ENCODE peak calls at places on chromosome X, in eight cellular contexts. C is brain microvascular endothelial cell, G is heart right ventricle, F is choroid plexus epithelial cell, N is retinal pigment epithelial cell, A is mucosa of descending colon, U is fibroblast of the aortic adventitia, S is GM23338. P is an unnamed sample.

GRCh38 chrX:38796926-38797325 is 4.3 kb upstream of the MID1IP1 start:
- DNase-seq in A (no peak), G (no peak), C (no peak), U (peak), S (no peak), F (peak), N (no peak), P (peak)

GRCh38 chrX:11890843-11891514 is 132.9 kb downstream of the MSL3 start:
- DNase-seq in A (peak), N (no peak), G (peak), U (peak), F (no peak), S (no peak), C (no peak), P (no peak)

GRCh38 chrX:69192603-69193002 is 27.4 kb upstream of the PJA1 start:
- DNase-seq in U (no peak), F (no peak), S (no peak), C (no peak), A (no peak), N (no peak), G (no peak), P (peak)

GRCh38 chrX:42783456-42783855 is 5.5 kb upstream of the PPP1R2C start:
- DNase-seq in U (no peak), A (no peak), G (no peak), F (no peak), C (no peak), N (no peak), S (no peak), P (peak)

GRCh38 chrX:105870465-105870864 is 48.1 kb downstream of the NRK start:
- DNase-seq in A (no peak), U (no peak), F (no peak), G (no peak), N (no peak), S (no peak), C (no peak), P (no peak)

GRCh38 chrX:68699960-68700746 is 52.7 kb downstream of the STARD8 start:
- DNase-seq in S (no peak), G (no peak), A (no peak), C (no peak), N (no peak), U (peak), F (no peak), P (peak)

GRCh38 chrX:72016881-72017783 is 106.5 kb downstream of the NHSL2 start:
- DNase-seq in N (no peak), S (no peak), G (no peak), A (no peak), U (no peak), C (no peak), F (no peak), P (no peak)

GRCh38 chrX:49053223-49054072 is 5.4 kb upstream of the CCDC120 start:
- DNase-seq in G (peak), F (peak), N (no peak), C (peak), S (peak), A (peak), U (peak), P (no peak)

GRCh38 chrX:34875204-34875603 is 67.4 kb upstream of the FAM47B start:
- DNase-seq in S (no peak), A (no peak), G (no peak), C (peak), F (peak), U (peak), N (no peak), P (peak)

GRCh38 chrX:100413231-100413630 is 3.2 kb upstream of the PCDH19 start:
- DNase-seq in F (peak), U (peak), A (no peak), G (no peak), C (peak), S (peak), N (peak), P (peak)

GRCh38 chrX:24696241-24696640 is 2.5 kb downstream of the POLA1 start:
- DNase-seq in U (no peak), G (no peak), S (no peak), C (no peak), A (no peak), N (no peak), F (peak), P (no peak)

GRCh38 chrX:18891561-18891945 is 92.4 kb downstream of the PHKA2 start:
- DNase-seq in C (no peak), N (no peak), G (no peak), U (no peak), A (no peak), S (no peak), F (no peak), P (no peak)

GRCh38 chrX:28586891-28587635 is at the start of gene IL1RAPL1:
- DNase-seq in U (peak), C (peak), S (no peak), G (no peak), N (peak), A (no peak), F (peak), P (peak)
- TF ChIP-seq CTCF in U (no peak), C (peak), S (no peak), G (no peak), N (peak), A (no peak), F (peak), P (peak)

GRCh38 chrX:20973038-20973437 is 401.2 kb upstream of the CNKSR2 start:
- DNase-seq in A (no peak), G (no peak), F (no peak), C (no peak), U (no peak), S (peak), N (no peak), P (no peak)
- H3K4me3 ChIP-seq in A (no peak), G (no peak), F (no peak), C (no peak), U (no peak), S (no peak), N (no peak), P (no peak)

GRCh38 chrX:143058096-143058495 is 32.4 kb downstream of the SPANXN4 start:
- DNase-seq in G (no peak), U (no peak), F (no peak), N (no peak), A (no peak), C (no peak), S (peak), P (no peak)
- TF ChIP-seq CTCF in G (no peak), U (no peak), F (no peak), N (no peak), A (no peak), C (no peak), S (no peak), P (no peak)

GRCh38 chrX:44440006-44440405 is 96.5 kb upstream of the EFHC2 start:
- DNase-seq in S (no peak), U (no peak), N (no peak), F (no peak), C (no peak), A (no peak), G (no peak), P (no peak)
- H3K4me3 ChIP-seq in S (no peak), U (no peak), N (no peak), F (no peak), C (no peak), A (no peak), G (no peak), P (no peak)

DNA sequence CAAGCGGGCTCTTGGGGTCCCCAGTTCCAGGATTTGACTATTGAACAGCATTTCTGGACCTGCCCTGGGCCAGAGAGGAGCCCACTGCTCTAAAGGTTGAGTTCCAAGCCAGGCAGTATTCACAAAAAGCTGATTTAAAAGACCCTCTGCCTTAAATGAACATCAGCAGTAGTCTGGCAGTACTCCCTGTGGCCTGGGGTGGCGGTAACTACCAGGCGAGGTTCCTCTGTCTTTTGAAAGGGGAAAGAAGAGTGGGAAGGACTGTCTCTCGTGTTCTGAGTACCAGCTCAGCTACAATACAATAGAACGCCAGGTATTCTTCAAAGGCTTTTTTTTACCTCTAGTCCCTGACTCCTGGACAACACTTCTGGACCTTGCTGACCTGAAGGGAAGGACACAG is 456.4 kb upstream of the TEX13C start:
- DNase-seq in U (no peak), N (no peak), C (no peak), G (no peak), A (no peak), S (peak), F (no peak), P (no peak)
- TF ChIP-seq CTCF in U (no peak), N (no peak), C (no peak), G (no peak), A (no peak), S (peak), F (no peak), P (no peak)

DNA sequence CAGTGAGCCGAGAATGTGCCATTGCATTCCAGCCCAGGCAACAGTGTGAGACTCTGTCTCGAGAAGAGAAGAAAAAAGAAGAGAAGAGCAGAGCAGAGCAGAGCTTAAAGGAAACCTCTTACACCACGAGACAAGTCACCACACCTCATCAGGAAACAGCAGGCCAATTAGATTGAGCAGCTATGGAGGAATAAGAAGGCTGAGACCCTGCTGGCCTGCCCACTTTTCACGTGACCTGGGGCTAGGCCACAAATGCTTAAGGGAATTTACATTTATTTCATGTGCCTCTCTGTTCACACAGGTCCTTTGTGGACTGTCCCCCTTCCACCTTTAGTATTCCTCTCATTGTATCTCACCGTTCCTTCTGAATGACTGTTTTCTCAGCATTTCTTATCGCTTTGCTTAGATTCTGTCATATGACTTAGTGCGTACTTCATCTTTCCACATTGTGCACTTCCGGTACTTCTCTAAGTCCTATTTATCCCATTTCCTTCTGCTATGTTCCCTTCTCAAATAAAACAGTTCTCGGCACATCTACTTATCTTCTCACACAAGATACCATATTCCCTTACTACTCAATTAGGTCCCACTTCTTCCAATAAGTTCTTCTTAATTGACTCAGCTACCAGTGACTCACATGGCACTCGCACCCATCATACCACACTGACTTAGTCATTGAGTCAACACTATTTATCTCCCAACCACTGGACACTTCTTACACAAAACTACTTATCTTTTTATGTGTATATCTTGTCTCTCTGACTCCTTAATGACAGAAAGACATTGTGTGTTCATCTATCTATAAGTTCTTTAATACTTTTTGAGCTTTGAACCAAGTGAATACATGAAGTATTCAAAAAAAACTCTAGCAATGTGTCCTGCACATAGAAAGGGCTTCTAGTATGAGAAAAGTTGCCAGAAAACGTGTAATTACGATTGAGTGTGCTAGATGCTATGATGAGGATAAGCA is 11.0 kb downstream of the CUL4B start:
- DNase-seq in F (peak), U (peak), A (no peak), C (peak), G (no peak), N (peak), S (no peak), P (peak)
- H3K4me3 ChIP-seq in F (no peak), U (no peak), A (no peak), C (no peak), G (no peak), N (no peak), S (no peak), P (no peak)

P was measured in epithelial cell of esophagus.